ENCODE peak calls at places on chromosome 6, in nine cellular contexts. F is memory B cell; M is fibroblast of gingiva; K is H54; Q is body of pancreas; I is cardiac fibroblast; R is T-helper 9 cell; J is activated CD4-positive, alpha-beta T cell treated with anti-CD3 and anti-CD28 coated beads for 36 hours; G is SW480. P is an unnamed sample.

GRCh38 chr6:112116215-112116614 is 28.8 kb downstream of the FAM229B start:
- DNase-seq in F (no peak), M (no peak), K (no peak), Q (no peak), I (no peak), R (no peak), J (no peak), G (peak; percentile 0), P (no peak)

GRCh38 chr6:134938896-134939295 is 11.0 kb downstream of the ALDH8A1 start:
- DNase-seq in F (no peak), M (no peak), K (no peak), Q (no peak), I (peak; percentile 22), R (no peak), J (peak; percentile 83), G (no peak), P (no peak)

GRCh38 chr6:104473021-104473429 is 386.7 kb downstream of the HACE1 start:
- DNase-seq in F (no peak), M (no peak), K (no peak), Q (no peak), I (no peak), R (no peak), J (no peak), G (no peak), P (no peak)

GRCh38 chr6:134534708-134535149 is 216.8 kb upstream of the SGK1 start:
- DNase-seq in F (no peak), M (peak; percentile 39), K (no peak), Q (no peak), I (peak; percentile 83), R (no peak), J (peak; percentile 38), G (no peak), P (no peak)

GRCh38 chr6:33286946-33287914 is 1.8 kb downstream of the WDR46 start:
- DNase-seq in F (no peak), M (no peak), K (no peak), Q (no peak), I (no peak), R (no peak), J (no peak), G (no peak), P (no peak)

GRCh38 chr6:148947621-148948444 is 201.0 kb downstream of the UST start:
- DNase-seq in F (peak; percentile 85), M (peak; percentile 74), K (peak; percentile 24), Q (peak; percentile 88), I (peak; percentile 88), R (peak; percentile 75), J (peak; percentile 88), G (peak; percentile 32), P (peak; percentile 49)

GRCh38 chr6:73644030-73644429 is 9.8 kb downstream of the SLC17A5 start:
- DNase-seq in F (no peak), M (no peak), K (no peak), Q (no peak), I (peak; percentile 41), R (no peak), J (no peak), G (no peak), P (no peak)

GRCh38 chr6:128672023-128672422 is 151.6 kb upstream of the PTPRK start:
- DNase-seq in F (no peak), M (no peak), K (no peak), Q (no peak), I (no peak), R (no peak), J (no peak), G (no peak), P (no peak)

GRCh38 chr6:30647802-30648460 is 998 bp downstream of the C6orf136 start:
- DNase-seq in F (no peak), M (no peak), K (no peak), Q (no peak), I (no peak), R (no peak), J (no peak), G (no peak), P (no peak)

GRCh38 chr6:85679445-85680123 is 36.9 kb upstream of the SYNCRIP start:
- DNase-seq in F (no peak), M (no peak), K (no peak), Q (no peak), I (peak; percentile 28), R (no peak), J (no peak), G (peak; percentile 21), P (no peak)

GRCh38 chr6:40098774-40099173 is 164.5 kb upstream of the MOCS1 start:
- DNase-seq in F (no peak), M (no peak), K (no peak), Q (no peak), I (no peak), R (no peak), J (no peak), G (no peak), P (no peak)

GRCh38 chr6:158311193-158311592 is 1.1 kb upstream of the TULP4 start:
- DNase-seq in F (no peak), M (no peak), K (no peak), Q (no peak), I (peak; percentile 75), R (no peak), J (no peak), G (no peak), P (no peak)

P was measured in C1 segment of cervical spinal cord.